ENCODE peak calls at places on chromosomes 7 and 10, in seven cellular contexts. U is neural progenitor cell, V is osteoblast, J is OCI-LY7, H is mesendoderm, M is A549, W is SK-N-SH. Y is an unnamed sample.

GRCh38 chr7:572013-572667 is 52.5 kb upstream of the PDGFA start:
- DNase-seq in U (no peak), H (no peak), J (no peak), W (no peak), V (no peak), M (no peak), Y (no peak)

GRCh38 chr10:114694735-114695134 is 36.7 kb upstream of the ABLIM1 start:
- DNase-seq in M (peak), U (peak), H (peak), J (peak), W (peak), V (no peak), Y (peak)

GRCh38 chr7:90006988-90007387 is 147.3 kb upstream of the STEAP1 start:
- DNase-seq in U (no peak), M (no peak), W (no peak), V (no peak), H (no peak), J (no peak), Y (no peak)

GRCh38 chr7:9148687-9149086 is 715.3 kb downstream of the NXPH1 start:
- DNase-seq in H (peak), V (no peak), J (no peak), W (no peak), M (no peak), U (no peak), Y (no peak)

GRCh38 chr10:8575551-8576100 is 521.1 kb downstream of the GATA3 start:
- DNase-seq in H (no peak), U (no peak), W (no peak), M (no peak), V (no peak), J (no peak), Y (no peak)

GRCh38 chr7:44463169-44463808 is 27.2 kb downstream of the NUDCD3 start:
- DNase-seq in M (peak), H (no peak), W (no peak), U (no peak), V (no peak), J (peak), Y (peak)

GRCh38 chr7:132760873-132761272 is 184.6 kb upstream of the PLXNA4 start:
- DNase-seq in H (peak), J (no peak), M (no peak), V (no peak), U (peak), W (no peak), Y (no peak)

GRCh38 chr7:7183061-7183832 is 903 bp downstream of the C1GALT1 start:
- DNase-seq in V (peak), H (peak), M (peak), U (peak), W (peak), J (peak), Y (peak)

GRCh38 chr10:13997650-13998049 is 333.1 kb downstream of the FRMD4A start:
- DNase-seq in U (no peak), W (no peak), J (no peak), H (no peak), V (no peak), M (no peak), Y (no peak)

GRCh38 chr10:29761916-29762315 is 127.1 kb upstream of the SVIL start:
- DNase-seq in U (no peak), V (no peak), H (no peak), W (no peak), J (no peak), M (no peak), Y (no peak)

GRCh38 chr7:95927781-95928180 is 155.4 kb downstream of the DYNC1I1 start:
- DNase-seq in H (no peak), W (peak), M (no peak), U (no peak), V (no peak), J (no peak), Y (no peak)

GRCh38 chr10:116306847-116307246 is 17.4 kb upstream of the CCDC172 start:
- DNase-seq in M (no peak), U (no peak), W (no peak), V (no peak), J (no peak), H (no peak), Y (no peak)

GRCh38 chr7:18495412-18496335 is at the start of gene HDAC9:
- DNase-seq in H (peak), W (peak), J (peak), U (peak), V (no peak), M (no peak), Y (peak)

GRCh38 chr7:99446096-99446495 is 7.4 kb downstream of the CPSF4 start:
- DNase-seq in M (no peak), V (no peak), H (no peak), U (no peak), W (no peak), J (no peak), Y (no peak)
- H3K4me2 ChIP-seq in M (no peak), V (no peak), H (no peak), U (no peak), W (no peak), J (no peak), Y (no peak)

DNA sequence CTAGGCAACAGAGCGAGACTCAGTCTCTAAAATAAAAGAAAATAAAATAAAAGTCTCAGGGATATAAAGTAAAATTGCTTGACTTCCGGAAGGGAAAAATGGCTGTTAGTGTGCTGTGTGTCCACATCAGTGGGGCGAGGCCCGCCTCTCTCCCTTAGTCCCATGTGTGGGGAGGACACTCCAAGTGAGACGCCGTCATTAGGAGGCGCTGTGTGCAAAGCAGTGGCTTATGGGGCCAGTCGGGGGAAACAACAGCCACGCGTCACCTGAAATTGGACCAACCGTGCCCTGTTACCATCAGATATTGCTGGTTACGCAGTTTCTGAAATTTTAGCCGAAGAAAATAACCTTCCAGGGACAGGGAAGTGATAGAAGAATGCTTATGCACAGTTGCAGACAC is 15.8 kb downstream of the SFXN4 start:
- DNase-seq in V (peak), M (no peak), U (peak), H (peak), J (no peak), W (peak), Y (no peak)
- H3K4me2 ChIP-seq in V (no peak), M (no peak), U (no peak), H (no peak), J (no peak), W (no peak), Y (no peak)

DNA sequence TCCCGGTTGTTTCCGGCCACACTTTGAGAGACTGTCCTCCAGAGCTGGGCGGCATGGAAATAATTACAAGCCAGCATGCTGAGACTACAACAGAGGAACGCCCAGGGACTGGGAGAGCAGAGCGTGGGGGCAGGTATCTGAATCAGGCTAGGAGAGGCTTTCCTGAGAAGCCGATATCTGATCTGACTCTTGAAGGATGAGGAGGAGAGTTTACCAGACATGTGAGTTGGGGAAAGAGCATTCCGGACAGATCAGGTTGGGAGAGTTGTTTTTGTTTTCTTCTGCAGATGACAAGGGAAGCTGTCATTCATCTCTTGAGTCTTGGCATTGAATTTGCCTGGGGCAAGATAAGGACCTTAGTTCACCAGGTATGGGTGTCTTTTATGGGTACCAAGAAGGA is 35.9 kb downstream of the WBP1L start:
- DNase-seq in M (no peak), W (no peak), H (no peak), V (no peak), J (no peak), U (no peak), Y (no peak)
- H3K4me2 ChIP-seq in M (no peak), W (no peak), H (no peak), V (peak), J (no peak), U (no peak), Y (no peak)

GRCh38 chr7:117869374-117869773 is 3.9 kb downstream of the CTTNBP2 start:
- DNase-seq in M (no peak), V (no peak), H (no peak), W (no peak), J (no peak), U (no peak), Y (no peak)
- H3K4me2 ChIP-seq in M (no peak), V (no peak), H (no peak), W (no peak), J (no peak), U (no peak), Y (peak)